ENCODE peak calls at places on chromosomes 13 and 19, in ten cellular contexts. M, D, C, W, U, V, O, K, A and R are unnamed samples.

GRCh38 chr19:56683119-56683518 is 11.6 kb upstream of the ZNF835 start:
- DNase-seq in M (no peak), D (no peak), C (no peak), W (no peak), U (no peak), V (no peak), O (no peak), K (no peak), A (no peak), R (no peak)

GRCh38 chr19:35357867-35358573 is at the start of gene FFAR3:
- DNase-seq in M (peak), D (peak), C (peak), W (no peak), U (peak), V (peak), O (no peak), K (peak), A (peak), R (no peak)

GRCh38 chr13:33125821-33126570 is 109.8 kb downstream of the KL start:
- DNase-seq in M (peak), D (peak), C (no peak), W (peak), U (peak), V (peak), O (peak), K (peak), A (no peak), R (peak)

GRCh38 chr13:27125357-27126282 is 46.0 kb downstream of the USP12 start:
- DNase-seq in M (no peak), D (no peak), C (no peak), W (no peak), U (no peak), V (no peak), O (no peak), K (no peak), A (no peak), R (no peak)

GRCh38 chr13:45350152-45350551 is 9.2 kb upstream of the TPT1 start:
- DNase-seq in M (no peak), D (no peak), C (no peak), W (no peak), U (no peak), V (no peak), O (no peak), K (no peak), A (no peak), R (no peak)

GRCh38 chr19:514166-514663 is 6.9 kb downstream of the TPGS1 start:
- DNase-seq in M (no peak), D (no peak), C (no peak), W (no peak), U (no peak), V (no peak), O (no peak), K (no peak), A (no peak), R (no peak)

GRCh38 chr13:88945793-88946192 is 1274.6 kb downstream of the SLITRK5 start:
- DNase-seq in M (no peak), D (no peak), C (no peak), W (no peak), U (no peak), V (no peak), O (no peak), K (no peak), A (no peak), R (no peak)

GRCh38 chr19:46603195-46603637 is 2.1 kb downstream of the CALM3 start:
- DNase-seq in M (no peak), D (no peak), C (peak), W (no peak), U (no peak), V (no peak), O (no peak), K (no peak), A (no peak), R (no peak)

GRCh38 chr19:42497492-42498226 is 30.6 kb downstream of the CEACAM1 start:
- DNase-seq in M (no peak), D (no peak), C (no peak), W (no peak), U (no peak), V (no peak), O (no peak), K (no peak), A (no peak), R (peak)

GRCh38 chr19:17302391-17303166 is 646 bp downstream of the ABHD8 start:
- DNase-seq in M (no peak), D (no peak), C (no peak), W (no peak), U (no peak), V (no peak), O (no peak), K (no peak), A (no peak), R (no peak)

GRCh38 chr19:7000816-7001215 is 20.4 kb downstream of the MBD3L2B start:
- DNase-seq in M (no peak), D (no peak), C (no peak), W (no peak), U (no peak), V (no peak), O (no peak), K (no peak), A (no peak), R (no peak)

GRCh38 chr19:27673986-27674385 is 1539.0 kb downstream of the UQCRFS1 start:
- DNase-seq in M (no peak), D (no peak), C (no peak), W (no peak), U (no peak), V (no peak), O (no peak), K (no peak), A (no peak), R (no peak)

GRCh38 chr19:30666301-30666803 is 294.2 kb downstream of the ZNF536 start:
- DNase-seq in M (peak), D (no peak), C (no peak), W (no peak), U (peak), V (peak), O (no peak), K (peak), A (no peak), R (no peak)

GRCh38 chr19:36915992-36916830 is at the start of the genes ZNF568 and ZNF829:
- DNase-seq in M (peak), D (peak), C (peak), W (peak), U (peak), V (peak), O (peak), K (peak), A (peak), R (peak)

GRCh38 chr19:57559404-57560025 is at the start of gene ZNF550:
- DNase-seq in M (peak), D (peak), C (peak), W (peak), U (peak), V (peak), O (peak), K (peak), A (peak), R (no peak)

GRCh38 chr19:47445527-47445926 is 26.2 kb downstream of the SLC8A2 start:
- DNase-seq in M (no peak), D (no peak), C (no peak), W (no peak), U (no peak), V (no peak), O (no peak), K (no peak), A (no peak), R (no peak)

GRCh38 chr13:111183959-111184684 is 69.0 kb downstream of the ARHGEF7 start:
- DNase-seq in M (no peak), D (no peak), C (peak), W (no peak), U (peak), V (no peak), O (no peak), K (no peak), A (no peak), R (no peak)

GRCh38 chr13:111179908-111180756 is 65.0 kb downstream of the ARHGEF7 start:
- DNase-seq in M (no peak), D (no peak), C (no peak), W (no peak), U (no peak), V (no peak), O (no peak), K (no peak), A (no peak), R (no peak)

GRCh38 chr13:111181977-111182376 is 66.9 kb downstream of the ARHGEF7 start:
- DNase-seq in M (no peak), D (no peak), C (no peak), W (no peak), U (no peak), V (no peak), O (no peak), K (no peak), A (no peak), R (no peak)

GRCh38 chr13:111184685-111185401 is 69.7 kb downstream of the ARHGEF7 start:
- DNase-seq in M (no peak), D (peak), C (peak), W (no peak), U (peak), V (no peak), O (no peak), K (no peak), A (no peak), R (no peak)

DNA sequence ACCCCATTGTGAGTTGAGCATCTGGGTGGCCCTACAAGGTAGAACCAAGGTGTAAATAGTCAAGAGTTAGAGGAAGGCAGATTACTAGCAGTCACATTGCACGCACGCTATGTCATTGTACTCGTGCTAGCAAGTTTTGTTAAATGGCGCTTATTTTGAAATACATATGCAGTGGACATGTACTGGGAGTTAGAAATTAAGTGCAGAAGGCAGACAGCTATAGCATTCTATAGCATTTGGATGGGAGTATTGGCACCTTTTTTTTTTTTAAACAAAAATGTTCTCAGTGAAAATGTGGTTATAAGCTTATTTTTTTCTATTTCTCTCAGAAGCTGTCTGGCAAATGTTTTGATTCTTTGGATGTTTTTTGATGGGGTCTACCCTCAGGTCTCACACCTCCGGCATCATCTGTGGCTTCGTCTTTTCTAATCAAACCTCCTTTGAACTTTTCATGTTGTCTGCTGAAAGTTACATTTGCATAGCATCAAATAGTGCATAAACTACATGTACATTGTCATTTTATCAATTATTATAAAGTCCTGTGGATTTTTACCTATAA is 68.1 kb downstream of the ARHGEF7 start:
- DNase-seq in M (no peak), D (no peak), C (no peak), W (no peak), U (no peak), V (no peak), O (no peak), K (no peak), A (no peak), R (no peak)
- H3K4me3 ChIP-seq in M (no peak), D (no peak), C (no peak), W (no peak), U (no peak), V (no peak), O (no peak), K (no peak), A (no peak), R (no peak)

GRCh38 chr13:101714195-101714594 is 261.7 kb downstream of the ITGBL1 start:
- DNase-seq in M (no peak), D (no peak), C (no peak), W (no peak), U (no peak), V (no peak), O (no peak), K (no peak), A (no peak), R (no peak)
- H3K4me3 ChIP-seq in M (no peak), D (no peak), C (no peak), W (no peak), U (no peak), V (no peak), O (no peak), K (no peak), A (no peak), R (no peak)

DNA sequence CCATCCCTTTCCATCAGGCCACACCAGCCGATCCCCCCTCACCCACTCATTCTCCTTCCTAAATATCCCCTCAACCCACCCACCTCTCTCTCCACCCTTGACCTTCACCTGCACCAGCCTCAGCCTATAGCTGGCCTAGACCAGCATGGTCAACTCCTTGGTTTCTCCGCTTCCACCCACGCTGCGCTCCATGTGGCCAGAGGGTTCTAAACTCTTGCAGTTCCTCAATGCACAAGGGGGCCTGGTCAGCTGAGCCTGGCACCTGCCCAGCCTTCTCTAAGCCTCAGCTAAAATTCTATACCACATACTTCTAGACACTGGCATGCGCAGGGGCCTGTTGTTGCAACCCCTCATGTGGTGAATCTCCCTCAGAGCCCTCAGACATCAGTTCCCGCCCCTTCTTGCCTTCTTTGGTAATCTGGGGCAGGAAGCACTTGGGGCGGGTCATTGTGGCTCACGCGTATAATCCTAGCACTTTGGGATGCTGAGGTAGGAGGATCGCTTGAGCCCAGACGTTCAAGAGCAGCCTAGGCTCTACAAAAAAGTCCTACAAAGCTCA is 19.7 kb upstream of the LDLR start:
- DNase-seq in M (peak), D (no peak), C (no peak), W (no peak), U (no peak), V (no peak), O (no peak), K (no peak), A (no peak), R (no peak)
- H3K4me3 ChIP-seq in M (no peak), D (no peak), C (no peak), W (no peak), U (no peak), V (no peak), O (no peak), K (no peak), A (no peak), R (no peak)

DNA sequence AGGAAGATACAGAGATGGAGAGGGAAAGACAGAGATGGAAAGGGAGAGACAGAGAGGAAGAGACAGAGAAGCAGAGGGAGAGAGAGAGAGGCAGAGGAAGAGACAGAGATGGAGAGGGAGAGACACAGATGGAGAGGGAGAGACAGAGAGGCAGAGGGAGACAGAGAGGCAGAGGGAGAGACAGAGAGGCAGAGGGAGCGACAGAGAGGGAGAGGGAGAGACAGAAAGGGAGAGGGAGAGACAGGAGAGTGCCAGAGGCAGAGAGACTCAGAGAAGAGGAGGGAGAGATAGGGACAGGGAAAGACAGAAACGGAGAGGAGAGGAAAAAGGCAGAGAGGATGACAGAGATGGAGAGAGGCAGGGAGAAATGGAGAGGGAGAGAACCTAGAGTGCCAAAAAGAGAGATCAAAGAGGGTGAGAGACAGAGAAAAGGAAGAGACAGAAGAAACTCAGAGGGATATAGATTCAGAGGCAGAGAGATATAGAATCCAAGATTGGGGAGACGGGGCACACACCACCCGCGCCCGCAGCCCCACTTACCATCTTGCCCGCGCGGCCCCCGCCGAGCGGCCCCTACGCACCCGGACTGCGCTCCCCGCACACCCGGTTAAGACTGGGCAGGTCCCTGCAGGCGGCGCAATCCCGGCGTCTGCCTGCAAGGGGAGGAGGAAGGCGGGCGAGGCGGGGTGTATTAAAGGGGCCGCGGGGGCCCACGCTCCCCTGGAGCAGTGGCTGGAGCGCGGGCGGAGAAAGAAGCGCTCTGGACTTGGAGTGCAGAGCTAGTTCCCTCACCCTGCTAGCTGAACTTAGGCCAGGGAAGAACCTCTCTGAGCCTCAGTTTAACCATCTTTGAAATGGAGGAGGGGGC is 10.7 kb downstream of the TM6SF2 start:
- DNase-seq in M (no peak), D (no peak), C (no peak), W (no peak), U (no peak), V (no peak), O (no peak), K (no peak), A (no peak), R (no peak)
- H3K4me3 ChIP-seq in M (no peak), D (no peak), C (no peak), W (no peak), U (peak), V (no peak), O (no peak), K (no peak), A (no peak), R (no peak)

GRCh38 chr19:18495204-18495911 is 26.5 kb downstream of the ELL start:
- DNase-seq in M (no peak), D (no peak), C (no peak), W (no peak), U (no peak), V (no peak), O (no peak), K (no peak), A (no peak), R (no peak)

GRCh38 chr19:18496167-18496979 is 25.5 kb downstream of the ELL start:
- DNase-seq in M (peak), D (no peak), C (no peak), W (no peak), U (peak), V (peak), O (no peak), K (peak), A (peak), R (peak)

GRCh38 chr19:18499055-18499775 is 22.7 kb downstream of the ELL start:
- DNase-seq in M (no peak), D (no peak), C (no peak), W (no peak), U (no peak), V (no peak), O (no peak), K (no peak), A (no peak), R (no peak)

GRCh38 chr19:18494267-18494607 is 27.6 kb downstream of the ELL start:
- DNase-seq in M (no peak), D (no peak), C (no peak), W (no peak), U (peak), V (peak), O (no peak), K (peak), A (no peak), R (no peak)

GRCh38 chr19:18496980-18497256 is 25.0 kb downstream of the ELL start:
- DNase-seq in M (no peak), D (no peak), C (no peak), W (no peak), U (no peak), V (no peak), O (no peak), K (no peak), A (no peak), R (no peak)
- H3K4me3 ChIP-seq in M (no peak), D (no peak), C (no peak), W (no peak), U (no peak), V (no peak), O (no peak), K (no peak), A (no peak), R (no peak)

DNA sequence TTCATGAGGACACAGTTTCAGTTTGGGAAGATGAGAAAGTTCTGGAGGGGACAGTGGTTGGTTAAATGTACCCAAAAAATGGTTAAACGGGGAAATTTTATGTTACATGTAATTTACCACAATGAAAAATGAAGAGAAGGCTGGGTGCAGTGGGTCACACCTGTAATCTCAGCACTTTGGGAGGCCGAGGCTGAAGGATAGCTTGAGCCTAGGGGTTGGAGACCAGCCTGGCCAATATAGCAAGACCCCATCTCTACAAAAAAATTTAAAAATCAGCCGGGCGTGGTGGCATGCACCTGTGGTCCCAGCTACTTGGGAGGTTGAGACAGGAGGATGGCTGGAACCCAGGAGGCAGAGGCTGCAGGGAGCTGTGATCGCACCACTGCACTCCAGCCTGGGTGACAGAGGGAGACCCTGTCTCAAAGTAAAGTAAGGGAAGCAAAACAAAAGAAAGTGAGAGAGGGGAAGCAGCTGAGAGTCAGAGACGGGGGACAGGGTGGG is 17.2 kb downstream of the GNG7 start:
- DNase-seq in M (no peak), D (no peak), C (no peak), W (no peak), U (no peak), V (no peak), O (no peak), K (no peak), A (no peak), R (no peak)
- H3K4me3 ChIP-seq in M (no peak), D (no peak), C (no peak), W (no peak), U (no peak), V (no peak), O (no peak), K (no peak), A (no peak), R (no peak)

DNA sequence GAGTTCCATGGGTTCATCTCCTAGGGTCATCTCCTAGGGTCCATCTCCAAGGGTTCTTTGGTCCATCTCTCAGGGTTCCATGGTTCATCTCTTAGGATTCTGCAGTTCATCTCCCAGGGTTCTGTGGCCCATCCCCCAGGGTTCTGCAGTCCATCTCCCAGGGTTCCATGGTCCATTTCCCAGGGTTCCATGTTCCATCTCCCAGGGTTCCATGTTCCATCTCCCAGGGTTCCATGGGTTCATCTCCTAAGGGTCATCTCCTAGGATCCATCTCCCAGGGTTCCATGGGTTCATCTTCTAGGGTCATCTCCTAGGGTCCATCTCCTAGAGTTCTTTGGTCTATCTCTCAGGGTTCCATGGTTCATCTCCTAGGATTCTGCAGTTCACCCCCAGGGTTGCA is 4.9 kb downstream of the TMEM59L start:
- DNase-seq in M (no peak), D (no peak), C (no peak), W (no peak), U (no peak), V (no peak), O (no peak), K (no peak), A (no peak), R (no peak)
- H3K4me3 ChIP-seq in M (no peak), D (no peak), C (no peak), W (no peak), U (no peak), V (no peak), O (no peak), K (no peak), A (no peak), R (no peak)

GRCh38 chr13:50374517-50374916 is 359.3 kb downstream of the KCNRG start:
- DNase-seq in M (no peak), D (no peak), C (no peak), W (no peak), U (no peak), V (no peak), O (no peak), K (no peak), A (no peak), R (no peak)

GRCh38 chr13:50377726-50378270 is 362.6 kb downstream of the KCNRG start:
- DNase-seq in M (no peak), D (no peak), C (no peak), W (no peak), U (no peak), V (no peak), O (no peak), K (no peak), A (no peak), R (no peak)

GRCh38 chr13:50376895-50377575 is 361.8 kb downstream of the KCNRG start:
- DNase-seq in M (no peak), D (peak), C (no peak), W (no peak), U (no peak), V (no peak), O (no peak), K (no peak), A (no peak), R (no peak)

GRCh38 chr13:50378513-50378970 is 363.3 kb downstream of the KCNRG start:
- DNase-seq in M (no peak), D (no peak), C (no peak), W (no peak), U (no peak), V (no peak), O (no peak), K (no peak), A (no peak), R (no peak)

GRCh38 chr13:50375792-50376191 is 360.5 kb downstream of the KCNRG start:
- DNase-seq in M (peak), D (no peak), C (no peak), W (no peak), U (peak), V (peak), O (no peak), K (peak), A (no peak), R (peak)
- H3K4me3 ChIP-seq in M (no peak), D (no peak), C (no peak), W (no peak), U (no peak), V (no peak), O (no peak), K (peak), A (no peak), R (no peak)

GRCh38 chr13:112703935-112704633 is 14.2 kb downstream of the ATP11A start:
- DNase-seq in M (no peak), D (no peak), C (no peak), W (no peak), U (peak), V (no peak), O (no peak), K (no peak), A (peak), R (no peak)
- H3K4me3 ChIP-seq in M (no peak), D (no peak), C (no peak), W (no peak), U (no peak), V (no peak), O (no peak), K (no peak), A (no peak), R (no peak)